ENCODE peak calls at places on chromosome 22, in four cellular contexts. A is activated CD4-positive, alpha-beta T cell treated with anti-CD3 and anti-CD28 coated beads, Interleukin-2, amount 50 U/mL, for 48 hours; H is posterior vena cava; E is astrocyte of the hippocampus. O is an unnamed sample.

GRCh38 chr22:27666272-27666997 is 135.1 kb downstream of the MN1 start:
- DNase-seq in A (no peak), H (no peak), E (no peak), O (peak; percentile 4)

GRCh38 chr22:25100972-25101371 is 98.7 kb upstream of the CRYBB3 start:
- DNase-seq in A (no peak), H (no peak), E (no peak), O (peak; percentile 45)

GRCh38 chr22:43740587-43741270 is 71.4 kb downstream of the EFCAB6 start:
- DNase-seq in A (no peak), H (no peak), E (no peak), O (no peak)

GRCh38 chr22:47056776-47057470 is 294.5 kb downstream of the TBC1D22A start:
- DNase-seq in A (no peak), H (peak; percentile 56), E (no peak), O (no peak)

GRCh38 chr22:23862103-23862502 is 4.4 kb downstream of the SLC2A11 start:
- DNase-seq in A (peak; percentile 48), H (no peak), E (peak; percentile 50), O (peak; percentile 85)

GRCh38 chr22:46023558-46023981 is 46.6 kb upstream of the WNT7B start:
- DNase-seq in A (no peak), H (no peak), E (peak; percentile 78), O (peak; percentile 36)

GRCh38 chr22:49519117-49519737 is 308.4 kb downstream of the BRD1 start:
- DNase-seq in A (no peak), H (no peak), E (no peak), O (peak; percentile 46)

GRCh38 chr22:45518580-45518991 is 15.9 kb downstream of the FBLN1 start:
- DNase-seq in A (no peak), H (no peak), E (peak; percentile 88), O (no peak)

GRCh38 chr22:29340566-29340965 is 25.1 kb upstream of the RASL10A start:
- DNase-seq in A (no peak), H (no peak), E (no peak), O (peak; percentile 42)

GRCh38 chr22:37329239-37330140 is 47.2 kb downstream of the CYTH4 start:
- DNase-seq in A (no peak), H (no peak), E (no peak), O (no peak)

GRCh38 chr22:49969751-49970527 is 9.4 kb downstream of the PIM3 start:
- DNase-seq in A (no peak), H (peak; percentile 69), E (peak; percentile 2), O (peak; percentile 57)

GRCh38 chr22:27726726-27727449 is 74.7 kb downstream of the MN1 start:
- DNase-seq in A (no peak), H (peak; percentile 92), E (peak; percentile 64), O (peak; percentile 48)

GRCh38 chr22:31613286-31613903 is 48.6 kb downstream of the PISD start:
- DNase-seq in A (no peak), H (no peak), E (no peak), O (peak; percentile 65)

GRCh38 chr22:39575552-39575825 is 4.9 kb downstream of the CACNA1I start:
- DNase-seq in A (no peak), H (no peak), E (no peak), O (no peak)

GRCh38 chr22:32000171-32000570 is 42.9 kb upstream of the SLC5A1 start:
- DNase-seq in A (no peak), H (no peak), E (no peak), O (no peak)

GRCh38 chr22:41260871-41261270 is 20.1 kb upstream of the CHADL start:
- DNase-seq in A (no peak), H (no peak), E (no peak), O (no peak)

GRCh38 chr22:37544955-37545702 is 15.2 kb upstream of the CDC42EP1 start:
- DNase-seq in A (peak; percentile 75), H (peak; percentile 90), E (peak; percentile 84), O (peak; percentile 91)

GRCh38 chr22:42357634-42358296 is 74.4 kb downstream of the NFAM1 start:
- DNase-seq in A (no peak), H (no peak), E (no peak), O (peak; percentile 73)

GRCh38 chr22:46777609-46777970 is 15.1 kb downstream of the TBC1D22A start:
- DNase-seq in A (peak; percentile 67), H (peak; percentile 85), E (peak; percentile 35), O (no peak)

GRCh38 chr22:42939941-42940653 is 74.9 kb downstream of the PACSIN2 start:
- DNase-seq in A (no peak), H (no peak), E (peak; percentile 62), O (no peak)

GRCh38 chr22:26579331-26579886 is 10.5 kb downstream of the TPST2 start:
- DNase-seq in A (peak; percentile 59), H (peak; percentile 83), E (no peak), O (no peak)

GRCh38 chr22:44625981-44626687 is 75.9 kb upstream of the PRR5 start:
- DNase-seq in A (peak; percentile 76), H (peak; percentile 89), E (peak; percentile 79), O (peak; percentile 94)

O was measured in H7.